ENCODE peak calls at places on chromosomes 5 and 9, in four cellular contexts. M is IMR-90, U is heart left ventricle, Q is Peyer's patch. B is an unnamed sample.

GRCh38 chr9:97502222-97502983 is 937 bp downstream of the TMOD1 start:
- DNase-seq in U (peak; percentile 68), Q (no peak), M (no peak), B (no peak)

GRCh38 chr5:157222506-157223230 is 42.0 kb downstream of the ITK start:
- DNase-seq in M (peak; percentile 35), Q (no peak), U (no peak), B (no peak)

GRCh38 chr9:136791466-136792276 is 527 bp downstream of the TMEM141 start:
- DNase-seq in M (no peak), U (peak; percentile 82), Q (peak; percentile 89), B (peak; percentile 74)

GRCh38 chr9:95793924-95794828 is 81.3 kb upstream of the ERCC6L2 start:
- DNase-seq in Q (no peak), U (no peak), M (peak; percentile 98), B (no peak)

GRCh38 chr5:160938532-160938931 is 86.5 kb upstream of the ATP10B start:
- DNase-seq in Q (no peak), M (no peak), U (no peak), B (no peak)

GRCh38 chr5:177350776-177351391 is 584 bp downstream of the LMAN2 start:
- DNase-seq in Q (no peak), M (no peak), U (no peak), B (no peak)

GRCh38 chr5:110258460-110258859 is 468.0 kb downstream of the TMEM232 start:
- DNase-seq in Q (no peak), M (no peak), U (no peak), B (no peak)

GRCh38 chr5:176680226-176680563 is 32.9 kb downstream of the TSPAN17 start:
- DNase-seq in Q (no peak), U (no peak), M (no peak), B (no peak)

GRCh38 chr5:134041570-134042411 is 37.0 kb upstream of the VDAC1 start:
- DNase-seq in Q (no peak), M (no peak), U (no peak), B (no peak)

GRCh38 chr5:67140413-67140812 is 56.2 kb downstream of the CD180 start:
- DNase-seq in M (no peak), U (no peak), Q (no peak), B (no peak)

GRCh38 chr5:34503379-34504346 is 152.5 kb upstream of the RAI14 start:
- DNase-seq in Q (no peak), U (no peak), M (no peak), B (peak; percentile 88)

GRCh38 chr5:112669328-112669963 is 68.2 kb upstream of the APC start:
- DNase-seq in Q (no peak), U (no peak), M (no peak), B (no peak)

GRCh38 chr5:83472508-83473343 is 1.2 kb downstream of the VCAN start:
- DNase-seq in Q (peak; percentile 51), M (no peak), U (peak; percentile 79), B (no peak)

GRCh38 chr9:84024041-84024575 is 43.5 kb downstream of the RMI1 start:
- DNase-seq in M (no peak), Q (no peak), U (no peak), B (no peak)

GRCh38 chr9:34486572-34486971 is 28.0 kb downstream of the DNAI1 start:
- DNase-seq in Q (no peak), U (no peak), M (no peak), B (no peak)

GRCh38 chr9:81626511-81626910 is 62.8 kb downstream of the TLE1 start:
- DNase-seq in Q (no peak), M (peak; percentile 75), U (no peak), B (no peak)

DNA sequence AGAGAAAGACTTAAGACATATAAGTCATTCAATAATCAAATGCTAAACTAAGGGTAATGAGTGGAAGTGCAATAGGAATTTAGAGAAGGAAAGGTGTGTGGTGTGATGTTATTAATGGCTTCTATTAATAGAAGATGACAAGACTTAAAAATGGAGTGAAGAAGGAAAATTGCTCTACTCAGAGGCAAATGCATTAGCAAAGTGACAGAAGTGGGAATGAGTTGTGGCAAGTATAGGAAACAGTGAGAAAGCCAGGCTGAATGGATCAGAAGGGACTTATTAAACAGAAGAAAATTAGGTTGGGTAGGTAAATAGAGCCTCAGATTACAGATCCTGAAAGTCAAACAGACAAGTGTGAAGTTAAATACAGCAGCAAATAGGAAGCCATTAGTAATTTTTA is 5.7 kb downstream of the SKIC3 start:
- DNase-seq in U (no peak), M (no peak), Q (no peak), B (no peak)
- H3K4me1 ChIP-seq in U (peaks cover 4% of the 10 kb centered on the region), M (peaks cover 2% of the 10 kb centered on the region), Q (no peaks in the 10 kb centered on the region), B (no peaks in the 10 kb centered on the region)

DNA sequence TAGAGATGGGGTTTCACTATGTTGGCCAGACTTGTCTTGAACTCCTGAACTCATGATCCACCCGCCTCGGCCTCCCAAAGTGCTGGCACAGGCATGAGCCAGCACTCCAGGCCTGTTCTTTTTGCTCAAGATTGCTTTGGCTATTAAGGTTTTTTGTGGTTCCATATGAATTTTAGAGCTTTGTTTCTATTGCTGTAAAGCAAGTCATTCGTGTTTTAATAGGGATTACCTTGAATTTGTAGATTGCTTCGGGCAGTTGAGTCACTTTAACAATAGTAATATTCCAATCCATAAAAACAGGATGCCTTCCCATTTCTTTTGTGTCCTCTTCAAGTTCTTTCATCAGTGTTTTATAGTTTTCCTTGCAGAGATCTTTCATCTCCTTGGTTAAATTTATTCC is 22.1 kb downstream of the C6 start:
- DNase-seq in U (no peak), Q (no peak), M (no peak), B (no peak)
- TF ChIP-seq POLR2A in U (no peak), Q (no peak), M (no peak), B (no peak)

GRCh38 chr9:120929392-120929791 is 2.8 kb upstream of the TRAF1 start:
- DNase-seq in Q (no peak), U (no peak), M (no peak), B (no peak)
- H3K4me1 ChIP-seq in Q (no peaks in the 10 kb centered on the region), U (peaks cover 45% of the 10 kb centered on the region), M (peaks cover 27% of the 10 kb centered on the region), B (no peaks in the 10 kb centered on the region)

DNA sequence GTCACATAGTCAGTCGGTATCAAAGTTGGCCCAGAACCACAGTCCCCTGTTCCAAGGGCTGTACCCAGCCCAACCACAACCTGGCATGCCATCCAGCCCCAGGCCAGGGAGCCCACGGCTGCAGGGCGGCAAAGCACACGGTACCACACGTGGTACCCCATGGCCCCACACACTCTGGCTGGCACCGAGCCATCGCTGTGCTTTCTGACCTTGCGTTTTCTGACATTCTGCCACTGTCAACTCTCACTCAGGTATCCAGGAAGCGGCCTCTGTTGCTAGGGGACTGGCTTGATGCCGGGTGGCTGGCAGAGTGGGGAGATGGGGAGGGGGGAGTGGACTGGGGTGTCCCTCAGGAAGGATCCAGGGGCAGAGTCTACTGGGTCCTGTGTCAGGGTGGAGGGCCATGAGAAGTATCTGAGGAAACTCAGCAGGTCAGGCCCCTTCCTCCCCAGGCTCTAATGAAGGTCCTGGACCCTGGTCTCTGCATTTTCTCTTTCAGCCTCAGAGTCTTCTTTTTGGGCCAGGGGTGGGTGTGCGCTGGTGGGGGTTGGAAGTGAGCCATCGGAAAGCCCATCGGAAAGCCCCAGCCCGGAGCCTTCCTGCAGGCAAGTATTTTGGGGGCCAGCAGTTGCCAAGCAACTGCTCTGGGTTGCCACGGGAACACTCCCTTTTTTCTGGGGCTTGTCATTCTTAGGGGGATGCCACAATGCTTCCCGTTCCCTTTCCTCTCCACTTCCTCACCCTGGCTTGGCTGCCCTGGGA is 21.0 kb upstream of the RALGDS start:
- DNase-seq in U (no peak), Q (peak; percentile 74), M (no peak), B (peak; percentile 36)
- TF ChIP-seq POLR2A in U (no peak), Q (no peak), M (no peak), B (no peak)

DNA sequence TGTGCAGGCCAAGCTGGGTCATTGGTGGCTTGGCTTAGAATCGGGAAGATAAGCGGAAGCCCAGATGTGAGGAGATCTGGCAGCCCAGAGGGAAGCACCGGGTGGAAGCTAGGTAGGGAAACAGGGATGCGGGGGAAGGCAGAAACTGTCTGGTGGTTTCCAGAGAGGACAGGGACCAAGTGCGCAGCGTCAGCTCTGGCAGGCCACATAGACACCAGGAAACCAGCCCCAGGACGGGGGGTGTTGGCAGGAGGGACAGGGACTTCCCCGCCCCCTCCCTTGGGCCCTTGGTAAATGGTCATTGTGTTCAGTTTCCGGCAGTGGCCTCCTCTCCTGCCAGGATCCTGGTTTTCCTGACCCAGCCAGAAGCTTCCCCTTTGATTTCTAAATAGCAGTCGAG is 2.0 kb downstream of the RALGDS start:
- DNase-seq in M (no peak), U (peak; percentile 79), Q (no peak), B (peak; percentile 41)
- H3K4me1 ChIP-seq in M (peaks cover 26% of the 10 kb centered on the region), U (peaks cover 90% of the 10 kb centered on the region), Q (peaks cover 20% of the 10 kb centered on the region), B (peaks cover 41% of the 10 kb centered on the region)

GRCh38 chr9:127445851-127446719 is 5.1 kb downstream of the RPL12 start:
- DNase-seq in Q (peak; percentile 15), U (no peak), M (no peak), B (no peak)
- TF ChIP-seq POLR2A in Q (no peak), U (no peak), M (peak; percentile 20), B (no peak)